ENCODE peak calls at places on chromosomes 5 and 9, in eight cellular contexts. U is lower lobe of right lung, P is NCI-H774, G is NCI-H1105 treated with DMSO at 0.1 percent for 48 hours, B is hepatocyte, X is foreskin keratinocyte, Z is GDM1, M is lower leg skin. Y is an unnamed sample.

GRCh38 chr5:168263108-168263507 is 28.3 kb upstream of the WWC1 start:
- DNase-seq in U (no peak), P (peak), G (no peak), B (no peak), X (no peak), Z (no peak), M (no peak), Y (no peak)

GRCh38 chr5:5419291-5420210 is 2.9 kb upstream of the ICE1 start:
- DNase-seq in U (no peak), P (peak), G (peak), B (peak), X (no peak), Z (no peak), M (no peak), Y (peak)

GRCh38 chr9:2101524-2101923 is 86.4 kb downstream of the SMARCA2 start:
- DNase-seq in U (no peak), P (no peak), G (no peak), B (no peak), X (no peak), Z (no peak), M (no peak), Y (no peak)

GRCh38 chr9:93812410-93812668 is 142.8 kb downstream of the BARX1 start:
- DNase-seq in U (no peak), P (no peak), G (no peak), B (no peak), X (no peak), Z (no peak), M (peak), Y (no peak)

GRCh38 chr5:542693-543311 is 18.6 kb upstream of the SLC9A3 start:
- DNase-seq in U (peak), P (no peak), G (no peak), B (no peak), X (no peak), Z (no peak), M (no peak), Y (no peak)

GRCh38 chr5:79858097-79858723 is 132.9 kb downstream of the MTX3 start:
- DNase-seq in U (peak), P (peak), G (peak), B (peak), X (no peak), Z (peak), M (peak), Y (peak)

GRCh38 chr9:80878556-80878955 is 810.8 kb downstream of the TLE1 start:
- DNase-seq in U (no peak), P (no peak), G (no peak), B (no peak), X (no peak), Z (no peak), M (no peak), Y (no peak)

GRCh38 chr5:38663276-38663675 is 106.8 kb upstream of the LIFR start:
- DNase-seq in U (no peak), P (no peak), G (no peak), B (no peak), X (no peak), Z (no peak), M (no peak), Y (no peak)

GRCh38 chr5:139474815-139475791 is 4.3 kb downstream of the SMIM33 start:
- DNase-seq in U (no peak), P (no peak), G (no peak), B (peak), X (no peak), Z (peak), M (no peak), Y (no peak)

GRCh38 chr5:77239126-77239741 is 28.8 kb downstream of the PDE8B start:
- DNase-seq in U (no peak), P (no peak), G (no peak), B (no peak), X (no peak), Z (no peak), M (no peak), Y (no peak)

GRCh38 chr5:68255305-68256130 is 40.0 kb downstream of the PIK3R1 start:
- DNase-seq in U (no peak), P (no peak), G (no peak), B (no peak), X (no peak), Z (no peak), M (no peak), Y (no peak)

GRCh38 chr9:12921621-12922020 is 146.8 kb downstream of the LURAP1L start:
- DNase-seq in U (no peak), P (no peak), G (no peak), B (no peak), X (no peak), Z (no peak), M (no peak), Y (no peak)

GRCh38 chr5:36552626-36553393 is 53.6 kb upstream of the SLC1A3 start:
- DNase-seq in U (no peak), P (no peak), G (no peak), B (no peak), X (no peak), Z (no peak), M (no peak), Y (no peak)

GRCh38 chr5:172931001-172931536 is 28.2 kb upstream of the RPL26L1 start:
- DNase-seq in U (no peak), P (no peak), G (no peak), B (peak), X (peak), Z (no peak), M (no peak), Y (no peak)

GRCh38 chr5:143826909-143827514 is 15.1 kb downstream of the HMHB1 start:
- DNase-seq in U (no peak), P (peak), G (peak), B (peak), X (peak), Z (no peak), M (no peak), Y (no peak)

GRCh38 chr9:13529321-13530104 is 250.0 kb upstream of the MPDZ start:
- DNase-seq in U (no peak), P (no peak), G (peak), B (peak), X (peak), Z (no peak), M (no peak), Y (peak)

GRCh38 chr5:90590-91547 is 1.1 kb upstream of the PLEKHG4B start:
- DNase-seq in U (no peak), P (no peak), G (peak), B (peak), X (no peak), Z (no peak), M (peak), Y (peak)

GRCh38 chr9:105141448-105142101 is 102.9 kb upstream of the SLC44A1 start:
- DNase-seq in U (no peak), P (no peak), G (no peak), B (no peak), X (no peak), Z (no peak), M (no peak), Y (no peak)

GRCh38 chr9:35374436-35374835 is 115.5 kb upstream of the RUSC2 start:
- DNase-seq in U (no peak), P (no peak), G (no peak), B (no peak), X (no peak), Z (no peak), M (no peak), Y (no peak)

Y was measured in COR-L47.